ENCODE peak calls at places on chromosome 13, in four cellular contexts. One of them, this sample, is unnamed.

GRCh38 chr13:89136678-89137077 is 1465.5 kb downstream of the SLITRK5 start:
- DNase-seq in pancreas: no peak
- DNase-seq in colonic mucosa: no peak
- DNase-seq in body of pancreas: no peak
- DNase-seq in this sample: no peak

GRCh38 chr13:29803221-29803620 is 47.2 kb downstream of the UBL3 start:
- DNase-seq in body of pancreas: no peak
- DNase-seq in colonic mucosa: no peak
- DNase-seq in pancreas: no peak
- DNase-seq in this sample: no peak

GRCh38 chr13:91553584-91553983 is 155.2 kb downstream of the GPC5 start:
- DNase-seq in body of pancreas: no peak
- DNase-seq in colonic mucosa: no peak
- DNase-seq in pancreas: no peak
- DNase-seq in this sample: no peak

GRCh38 chr13:35964764-35965163 is 166.4 kb downstream of the DCLK1 start:
- DNase-seq in body of pancreas: no peak
- DNase-seq in colonic mucosa: no peak
- DNase-seq in pancreas: no peak
- DNase-seq in this sample: no peak

GRCh38 chr13:106418556-106418955 is 116.9 kb downstream of the EFNB2 start:
- DNase-seq in colonic mucosa: no peak
- DNase-seq in pancreas: no peak
- DNase-seq in body of pancreas: no peak
- DNase-seq in this sample: no peak

GRCh38 chr13:48772908-48773307 is 119.2 kb downstream of the CYSLTR2 start:
- DNase-seq in pancreas: no peak
- DNase-seq in body of pancreas: no peak
- DNase-seq in colonic mucosa: no peak
- DNase-seq in this sample: no peak

GRCh38 chr13:31912641-31913401 is 118.8 kb upstream of the FRY start:
- DNase-seq in colonic mucosa: no peak
- DNase-seq in body of pancreas: no peak
- DNase-seq in pancreas: no peak
- DNase-seq in this sample: no peak

GRCh38 chr13:40483601-40484000 is 182.8 kb downstream of the FOXO1 start:
- DNase-seq in pancreas: peak; percentile 24
- DNase-seq in colonic mucosa: no peak
- DNase-seq in body of pancreas: peak; percentile 36
- DNase-seq in this sample: no peak

GRCh38 chr13:49497272-49497671 is 1.5 kb downstream of the PHF11 start:
- DNase-seq in pancreas: no peak
- DNase-seq in colonic mucosa: no peak
- DNase-seq in body of pancreas: no peak
- DNase-seq in this sample: no peak

GRCh38 chr13:46211116-46211515 is 612 bp upstream of the LRRC63 start:
- DNase-seq in colonic mucosa: no peak
- DNase-seq in pancreas: no peak
- DNase-seq in body of pancreas: no peak
- DNase-seq in this sample: no peak

GRCh38 chr13:41603917-41604316 is 146.6 kb downstream of the RGCC start:
- DNase-seq in pancreas: no peak
- DNase-seq in body of pancreas: peak; percentile 31
- DNase-seq in colonic mucosa: no peak
- DNase-seq in this sample: peak; percentile 51

GRCh38 chr13:51303063-51303552 is 36.4 kb upstream of the SERPINE3 start:
- DNase-seq in body of pancreas: no peak
- DNase-seq in pancreas: no peak
- DNase-seq in colonic mucosa: no peak
- DNase-seq in this sample: no peak

GRCh38 chr13:57935965-57936364 is 304.4 kb downstream of the PCDH17 start:
- DNase-seq in body of pancreas: no peak
- DNase-seq in colonic mucosa: no peak
- DNase-seq in pancreas: no peak
- DNase-seq in this sample: no peak

GRCh38 chr13:73703606-73704005 is 430.6 kb downstream of the KLF12 start:
- DNase-seq in pancreas: no peak
- DNase-seq in body of pancreas: no peak
- DNase-seq in colonic mucosa: no peak
- DNase-seq in this sample: no peak

GRCh38 chr13:69882451-69882850 is 225.2 kb upstream of the ATXN8OS start:
- DNase-seq in body of pancreas: no peak
- DNase-seq in pancreas: no peak
- DNase-seq in colonic mucosa: no peak
- DNase-seq in this sample: no peak

GRCh38 chr13:35283856-35284255 is 192.6 kb downstream of the MAB21L1 start:
- DNase-seq in colonic mucosa: no peak
- DNase-seq in pancreas: no peak
- DNase-seq in body of pancreas: no peak
- DNase-seq in this sample: peak; percentile 1

GRCh38 chr13:20499986-20500385 is 25.7 kb downstream of the CRYL1 start:
- DNase-seq in pancreas: no peak
- DNase-seq in colonic mucosa: no peak
- DNase-seq in body of pancreas: no peak
- DNase-seq in this sample: no peak

GRCh38 chr13:34346626-34347025 is 528.7 kb downstream of the RFC3 start:
- DNase-seq in pancreas: no peak
- DNase-seq in body of pancreas: no peak
- DNase-seq in colonic mucosa: no peak
- DNase-seq in this sample: no peak

GRCh38 chr13:91078093-91078679 is 269.3 kb upstream of the MIR17HG start:
- DNase-seq in pancreas: no peak
- DNase-seq in colonic mucosa: no peak
- DNase-seq in body of pancreas: no peak
- DNase-seq in this sample: no peak

GRCh38 chr13:40665061-40665753 is 1.2 kb downstream of the FOXO1 start:
- DNase-seq in body of pancreas: peak; percentile 44
- DNase-seq in pancreas: peak; percentile 42
- DNase-seq in colonic mucosa: peak; percentile 58
- DNase-seq in this sample: peak; percentile 31

GRCh38 chr13:32791545-32792172 is 205.4 kb downstream of the PDS5B start:
- DNase-seq in pancreas: no peak
- DNase-seq in body of pancreas: no peak
- DNase-seq in colonic mucosa: no peak
- DNase-seq in this sample: no peak

GRCh38 chr13:106566682-106567420 is 1.1 kb downstream of the ARGLU1 start:
- DNase-seq in body of pancreas: peak; percentile 54
- DNase-seq in pancreas: peak; percentile 43
- DNase-seq in colonic mucosa: peak; percentile 77
- DNase-seq in this sample: peak; percentile 11

GRCh38 chr13:32838985-32839384 is 177.2 kb upstream of the KL start:
- DNase-seq in pancreas: peak; percentile 11
- DNase-seq in body of pancreas: peak; percentile 35
- DNase-seq in colonic mucosa: no peak
- DNase-seq in this sample: no peak

GRCh38 chr13:41974262-41974900 is 13.5 kb upstream of the VWA8 start:
- DNase-seq in body of pancreas: no peak
- DNase-seq in colonic mucosa: no peak
- DNase-seq in pancreas: no peak
- DNase-seq in this sample: no peak

GRCh38 chr13:45879666-45880065 is 28.1 kb upstream of the SIAH3 start:
- DNase-seq in colonic mucosa: no peak
- DNase-seq in body of pancreas: peak; percentile 18
- DNase-seq in pancreas: no peak
- DNase-seq in this sample: peak; percentile 43

GRCh38 chr13:46614582-46614981 is 61.6 kb downstream of the LRCH1 start:
- DNase-seq in colonic mucosa: no peak
- DNase-seq in body of pancreas: no peak
- DNase-seq in pancreas: no peak
- DNase-seq in this sample: no peak

GRCh38 chr13:41622545-41623429 is 165.4 kb downstream of the RGCC start:
- DNase-seq in colonic mucosa: no peak
- DNase-seq in body of pancreas: no peak
- DNase-seq in pancreas: no peak
- DNase-seq in this sample: no peak

GRCh38 chr13:87498681-87499080 is 172.5 kb upstream of the SLITRK5 start:
- DNase-seq in body of pancreas: no peak
- DNase-seq in colonic mucosa: no peak
- DNase-seq in pancreas: no peak
- DNase-seq in this sample: no peak

GRCh38 chr13:51614350-51614786 is 30.1 kb downstream of the WDFY2 start:
- DNase-seq in colonic mucosa: no peak
- DNase-seq in pancreas: peak; percentile 33
- DNase-seq in body of pancreas: peak; percentile 41
- DNase-seq in this sample: no peak

GRCh38 chr13:24995225-24995804 is 100.6 kb upstream of the PABPC3 start:
- DNase-seq in pancreas: peak; percentile 46
- DNase-seq in body of pancreas: peak; percentile 70
- DNase-seq in colonic mucosa: peak; percentile 69
- DNase-seq in this sample: peak; percentile 58
- TF ChIP-seq CTCF in pancreas: peak; percentile 60
- TF ChIP-seq CTCF in body of pancreas: peak; percentile 59
- TF ChIP-seq CTCF in colonic mucosa: peak; percentile 72
- TF ChIP-seq CTCF in this sample: peak; percentile 36

GRCh38 chr13:21603531-21604448 is at the start of gene MICU2:
- DNase-seq in pancreas: peak; percentile 91
- DNase-seq in colonic mucosa: peak; percentile 94
- DNase-seq in body of pancreas: peak; percentile 93
- DNase-seq in this sample: peak; percentile 90
- TF ChIP-seq CTCF in pancreas: peak; percentile 12
- TF ChIP-seq CTCF in colonic mucosa: no peak
- TF ChIP-seq CTCF in body of pancreas: no peak
- TF ChIP-seq CTCF in this sample: no peak

DNA sequence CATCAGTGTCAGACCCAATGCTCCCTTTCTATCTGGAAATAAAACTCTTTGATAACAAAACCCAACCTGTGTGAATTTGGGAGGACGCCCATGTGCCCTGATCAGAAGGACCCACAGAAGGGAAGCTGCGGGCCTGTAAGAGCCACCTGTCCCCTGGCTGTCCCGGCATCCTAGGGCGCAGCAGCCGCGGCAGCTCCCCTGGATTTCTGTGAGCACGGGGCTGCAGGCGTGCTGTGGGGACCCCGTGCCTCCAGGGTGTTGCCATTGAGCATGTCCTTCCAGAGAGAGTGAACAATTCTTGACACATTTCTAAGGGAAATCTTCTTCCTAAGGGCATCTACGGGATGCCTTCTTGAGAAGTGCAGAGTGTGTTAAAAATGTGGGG is 60.0 kb downstream of the MCF2L start:
- DNase-seq in colonic mucosa: no peak
- DNase-seq in pancreas: no peak
- DNase-seq in body of pancreas: no peak
- DNase-seq in this sample: no peak
- TF ChIP-seq CTCF in colonic mucosa: no peak
- TF ChIP-seq CTCF in pancreas: no peak
- TF ChIP-seq CTCF in body of pancreas: no peak
- TF ChIP-seq CTCF in this sample: no peak

GRCh38 chr13:96982672-96983071 is 11.6 kb downstream of the OXGR1 start:
- DNase-seq in colonic mucosa: no peak
- DNase-seq in pancreas: no peak
- DNase-seq in body of pancreas: no peak
- DNase-seq in this sample: no peak

GRCh38 chr13:96988441-96988840 is 5.8 kb downstream of the OXGR1 start:
- DNase-seq in pancreas: no peak
- DNase-seq in body of pancreas: no peak
- DNase-seq in colonic mucosa: no peak
- DNase-seq in this sample: no peak

GRCh38 chr13:96984061-96984508 is 10.2 kb downstream of the OXGR1 start:
- DNase-seq in pancreas: peak; percentile 63
- DNase-seq in colonic mucosa: peak; percentile 73
- DNase-seq in body of pancreas: peak; percentile 65
- DNase-seq in this sample: peak; percentile 46
- TF ChIP-seq CTCF in pancreas: no peak
- TF ChIP-seq CTCF in colonic mucosa: no peak
- TF ChIP-seq CTCF in body of pancreas: peak; percentile 22
- TF ChIP-seq CTCF in this sample: no peak

DNA sequence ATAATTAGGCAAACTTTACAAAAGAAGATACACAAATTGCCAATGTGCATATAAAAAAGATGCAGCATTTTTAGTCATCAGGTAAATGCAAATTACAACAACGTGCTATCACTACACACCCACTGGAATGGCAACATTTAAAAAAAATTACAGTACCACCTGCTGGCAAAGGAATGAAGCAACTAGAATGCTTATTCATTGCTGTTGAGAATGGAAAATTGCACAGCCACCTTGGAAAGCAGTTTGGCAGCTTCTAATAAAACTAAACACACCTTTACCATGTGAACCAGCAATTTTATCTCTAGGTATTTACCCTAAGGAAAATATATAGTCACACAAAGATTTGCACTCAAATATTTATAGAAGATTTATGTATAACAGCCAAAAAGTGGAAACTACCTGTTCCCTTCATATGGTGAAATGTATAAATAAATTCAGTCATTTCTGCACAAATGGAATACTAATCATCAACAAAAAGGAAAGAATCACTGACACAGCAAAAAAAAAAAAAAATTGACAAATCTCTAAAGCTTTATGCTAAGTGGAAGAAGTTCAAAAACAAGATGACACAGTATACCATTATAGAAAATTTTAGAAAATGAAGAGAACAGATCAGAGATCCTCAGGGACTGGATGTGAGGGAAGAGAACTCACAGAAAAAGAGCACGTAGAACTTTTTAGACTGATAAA is 30.3 kb downstream of the OXGR1 start:
- DNase-seq in pancreas: no peak
- DNase-seq in body of pancreas: no peak
- DNase-seq in colonic mucosa: no peak
- DNase-seq in this sample: no peak
- TF ChIP-seq CTCF in pancreas: no peak
- TF ChIP-seq CTCF in body of pancreas: no peak
- TF ChIP-seq CTCF in colonic mucosa: no peak
- TF ChIP-seq CTCF in this sample: no peak

GRCh38 chr13:24540236-24541126 is 27.9 kb upstream of the PARP4 start:
- DNase-seq in colonic mucosa: peak; percentile 22
- DNase-seq in body of pancreas: no peak
- DNase-seq in pancreas: no peak
- DNase-seq in this sample: peak; percentile 11
- TF ChIP-seq CTCF in colonic mucosa: no peak
- TF ChIP-seq CTCF in body of pancreas: no peak
- TF ChIP-seq CTCF in pancreas: no peak
- TF ChIP-seq CTCF in this sample: peak; percentile 27

GRCh38 chr13:44438234-44438579 is 64.6 kb downstream of the SERP2 start:
- DNase-seq in body of pancreas: no peak
- DNase-seq in colonic mucosa: no peak
- DNase-seq in pancreas: no peak
- DNase-seq in this sample: no peak
- TF ChIP-seq CTCF in body of pancreas: no peak
- TF ChIP-seq CTCF in colonic mucosa: no peak
- TF ChIP-seq CTCF in pancreas: no peak
- TF ChIP-seq CTCF in this sample: no peak

DNA sequence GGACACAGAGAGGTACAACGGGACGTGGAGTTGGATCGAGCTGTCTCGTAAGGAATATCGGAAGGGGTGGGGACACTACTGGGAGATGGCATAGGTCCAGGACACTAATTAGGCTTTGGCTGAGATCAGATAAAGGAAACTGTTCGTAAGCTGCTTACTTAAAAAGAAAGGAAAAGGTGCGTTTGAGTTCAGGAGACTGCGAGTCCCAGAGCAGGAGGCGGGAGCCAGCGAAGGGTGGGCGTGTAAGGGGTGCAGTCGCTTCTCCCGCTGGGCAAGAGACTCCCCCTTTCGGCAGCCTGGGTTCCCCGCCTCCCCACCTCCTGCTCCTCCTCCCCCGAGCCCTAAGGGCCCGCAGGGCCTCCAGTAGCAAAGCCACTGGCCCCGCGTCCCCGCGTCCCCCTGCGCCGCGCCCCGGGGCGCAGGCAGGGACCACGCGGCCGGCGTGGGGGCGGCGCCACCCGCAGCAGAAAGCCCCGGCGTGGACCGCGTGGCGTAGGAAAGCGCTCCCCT is 571 bp downstream of the ABCC4 start:
- DNase-seq in colonic mucosa: peak; percentile 61
- DNase-seq in body of pancreas: peak; percentile 29
- DNase-seq in pancreas: peak; percentile 18
- DNase-seq in this sample: peak; percentile 37
- TF ChIP-seq CTCF in colonic mucosa: no peak
- TF ChIP-seq CTCF in body of pancreas: no peak
- TF ChIP-seq CTCF in pancreas: no peak
- TF ChIP-seq CTCF in this sample: no peak

This sample was measured in Calu3.